ENCODE peak calls at places on chromosome 22, in seven cellular contexts. U is cardiac muscle cell, Y is foreskin keratinocyte, S is AG09319, Q is tibial nerve, N is B cell, W is cardiac fibroblast. V is an unnamed sample.

GRCh38 chr22:35984776-35985175 is 43.8 kb downstream of the RBFOX2 start:
- DNase-seq in U (no peak), Y (no peak), S (no peak), Q (no peak), N (no peak), W (no peak), V (no peak)

GRCh38 chr22:17575681-17576080 is 12.4 kb downstream of the SLC25A18 start:
- DNase-seq in U (no peak), Y (no peak), S (no peak), Q (no peak), N (no peak), W (no peak), V (no peak)

GRCh38 chr22:25542720-25543402 is 21.6 kb upstream of the GRK3 start:
- DNase-seq in U (peak), Y (no peak), S (no peak), Q (no peak), N (no peak), W (no peak), V (no peak)

GRCh38 chr22:50171319-50171964 is 911 bp downstream of the PANX2 start:
- DNase-seq in U (peak), Y (no peak), S (no peak), Q (no peak), N (no peak), W (no peak), V (no peak)

GRCh38 chr22:31544481-31545480 is 48.4 kb downstream of the SFI1 start:
- DNase-seq in U (no peak), Y (no peak), S (no peak), Q (no peak), N (no peak), W (no peak), V (no peak)

GRCh38 chr22:31626427-31627150 is 35.4 kb downstream of the PISD start:
- DNase-seq in U (no peak), Y (no peak), S (no peak), Q (no peak), N (no peak), W (peak), V (no peak)

GRCh38 chr22:17716529-17716928 is 57.7 kb downstream of the BID start:
- DNase-seq in U (no peak), Y (no peak), S (no peak), Q (no peak), N (no peak), W (no peak), V (no peak)

GRCh38 chr22:39434721-39435120 is 22.1 kb upstream of the MGAT3 start:
- DNase-seq in U (no peak), Y (no peak), S (no peak), Q (no peak), N (no peak), W (no peak), V (no peak)

GRCh38 chr22:49499433-49500075 is 328.1 kb downstream of the BRD1 start:
- DNase-seq in U (no peak), Y (no peak), S (no peak), Q (no peak), N (no peak), W (peak), V (no peak)

GRCh38 chr22:47630741-47631534 is 868.5 kb downstream of the TBC1D22A start:
- DNase-seq in U (no peak), Y (no peak), S (no peak), Q (no peak), N (no peak), W (no peak), V (no peak)

GRCh38 chr22:23061471-23062280 is 8.6 kb upstream of the GNAZ start:
- DNase-seq in U (no peak), Y (no peak), S (no peak), Q (no peak), N (no peak), W (no peak), V (no peak)

GRCh38 chr22:25551396-25551795 is 13.1 kb upstream of the GRK3 start:
- DNase-seq in U (no peak), Y (no peak), S (no peak), Q (no peak), N (no peak), W (no peak), V (no peak)

GRCh38 chr22:46627806-46628482 is 7.8 kb downstream of the GRAMD4 start:
- DNase-seq in U (no peak), Y (no peak), S (no peak), Q (no peak), N (no peak), W (no peak), V (no peak)

GRCh38 chr22:39622881-39623367 is 52.4 kb downstream of the CACNA1I start:
- DNase-seq in U (peak), Y (no peak), S (no peak), Q (peak), N (peak), W (peak), V (no peak)

GRCh38 chr22:36998620-36999351 is 20.5 kb downstream of the TST start:
- DNase-seq in U (no peak), Y (no peak), S (no peak), Q (no peak), N (no peak), W (no peak), V (peak)
- TF ChIP-seq CTCF in U (no peak), Y (peak), S (no peak), Q (no peak), N (no peak), W (no peak), V (peak)

GRCh38 chr22:19546680-19547079 is 22.5 kb upstream of the CLDN5 start:
- DNase-seq in U (no peak), Y (no peak), S (no peak), Q (no peak), N (no peak), W (no peak), V (no peak)
- TF ChIP-seq CTCF in U (no peak), Y (no peak), S (no peak), Q (no peak), N (no peak), W (no peak), V (no peak)

DNA sequence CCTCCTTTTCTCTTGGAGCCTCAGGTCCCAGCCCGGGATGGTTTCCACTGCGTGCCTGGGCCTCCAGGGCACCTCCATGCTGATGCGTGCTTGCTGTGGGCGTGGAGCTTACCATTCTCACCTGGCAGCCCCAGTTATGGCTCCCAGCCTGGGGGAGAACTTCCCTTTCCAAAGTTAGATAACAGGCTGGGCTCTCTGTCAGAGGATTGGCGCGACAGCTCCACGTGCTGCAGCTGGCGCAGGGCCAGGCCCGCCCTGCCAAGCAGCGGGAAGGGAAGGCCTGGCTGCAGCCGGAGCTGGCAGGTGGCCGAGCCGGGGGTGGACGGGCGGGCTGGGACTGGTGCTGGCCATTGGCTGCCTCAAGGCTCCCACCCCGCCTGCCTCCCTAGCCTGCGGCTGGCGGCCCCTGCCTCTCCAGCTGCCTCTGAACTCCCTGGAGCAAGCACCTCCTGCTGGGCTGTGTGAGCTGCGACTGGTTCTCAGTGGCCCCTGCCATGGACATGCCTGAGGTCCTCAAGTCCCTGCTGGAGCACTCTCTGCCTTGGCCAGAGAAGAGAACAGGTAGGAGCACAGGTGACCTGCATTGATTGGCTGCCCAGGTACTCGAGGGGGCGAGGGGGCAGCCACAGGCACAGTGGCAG is 14.6 kb upstream of the TEF start:
- DNase-seq in U (peak), Y (peak), S (peak), Q (peak), N (no peak), W (peak), V (peak)
- TF ChIP-seq CTCF in U (peak), Y (peak), S (peak), Q (peak), N (no peak), W (peak), V (peak)

GRCh38 chr22:44314425-44315067 is 1.8 kb upstream of the SHISAL1 start:
- DNase-seq in U (no peak), Y (no peak), S (no peak), Q (no peak), N (no peak), W (no peak), V (no peak)
- TF ChIP-seq CTCF in U (no peak), Y (no peak), S (no peak), Q (no peak), N (no peak), W (no peak), V (no peak)

GRCh38 chr22:21867528-21868266 is at the start of gene MAPK1:
- DNase-seq in U (peak), Y (peak), S (peak), Q (peak), N (peak), W (peak), V (peak)
- TF ChIP-seq CTCF in U (no peak), Y (peak), S (no peak), Q (peak), N (peak), W (no peak), V (peak)